ENCODE peak calls at places on chromosomes 7 and 10, in nine cellular contexts. T is aorta, C is breast epithelium, I is HAP-1, V is trophoblast cell, D is HCT116, Y is astrocyte of the cerebellum, G is stomach, O is cardiac fibroblast. E is an unnamed sample.

GRCh38 chr10:86261933-86262665 is 104.5 kb downstream of the GRID1 start:
- DNase-seq in T (no peak), V (no peak), C (peak; percentile 16), D (no peak), Y (no peak), G (peak; percentile 42), O (no peak), I (peak; percentile 38), E (peak; percentile 81)

GRCh38 chr7:48025630-48026029 is 3.3 kb downstream of the SUN3 start:
- DNase-seq in I (no peak), T (no peak), C (no peak), G (no peak), Y (no peak), O (no peak), V (no peak), D (no peak), E (no peak)

GRCh38 chr10:104054430-104054829 is 31.2 kb downstream of the COL17A1 start:
- DNase-seq in G (no peak), T (no peak), V (peak; percentile 48), D (no peak), I (no peak), Y (peak; percentile 37), O (peak; percentile 72), C (no peak), E (peak; percentile 72)

GRCh38 chr7:64882341-64883112 is 20.5 kb upstream of the ZNF273 start:
- DNase-seq in C (peak; percentile 47), Y (no peak), I (no peak), V (no peak), D (no peak), T (peak; percentile 84), O (peak; percentile 48), G (peak; percentile 25), E (peak; percentile 54)

GRCh38 chr7:74097937-74098614 is 14.5 kb downstream of the LIMK1 start:
- DNase-seq in C (peak; percentile 77), Y (peak; percentile 84), T (peak; percentile 69), D (no peak), O (peak; percentile 93), V (no peak), I (no peak), G (peak; percentile 31), E (peak; percentile 94)

GRCh38 chr10:112950714-112951348 is 784 bp downstream of the TCF7L2 start:
- DNase-seq in I (peak; percentile 61), G (no peak), Y (no peak), D (no peak), O (peak; percentile 57), T (peak; percentile 57), C (peak; percentile 31), V (peak; percentile 66), E (peak; percentile 85)

GRCh38 chr10:119734396-119735332 is 8.8 kb downstream of the INPP5F start:
- DNase-seq in C (no peak), T (no peak), V (no peak), Y (peak; percentile 53), I (no peak), D (peak; percentile 41), O (peak; percentile 47), G (no peak), E (no peak)

GRCh38 chr7:30845426-30846135 is 66.1 kb upstream of the AQP1 start:
- DNase-seq in V (no peak), C (no peak), D (no peak), T (peak; percentile 79), G (no peak), O (peak; percentile 30), Y (no peak), I (no peak), E (peak; percentile 84)

GRCh38 chr10:22911889-22912762 is 15.7 kb upstream of the ARMC3 start:
- DNase-seq in G (no peak), O (peak; percentile 13), I (peak; percentile 85), D (no peak), T (no peak), V (no peak), Y (peak; percentile 16), C (no peak), E (no peak)

GRCh38 chr10:80699602-80700039 is 161.9 kb downstream of the SH2D4B start:
- DNase-seq in C (peak; percentile 54), I (peak; percentile 90), D (peak; percentile 51), V (peak; percentile 57), T (peak; percentile 85), Y (peak; percentile 23), O (peak; percentile 71), G (peak; percentile 73), E (peak; percentile 69)

GRCh38 chr10:25813511-25813910 is 120.5 kb upstream of the MYO3A start:
- DNase-seq in O (no peak), D (no peak), T (no peak), C (no peak), V (no peak), G (no peak), Y (no peak), I (no peak), E (no peak)

GRCh38 chr10:25815236-25815635 is 118.8 kb upstream of the MYO3A start:
- DNase-seq in V (no peak), I (no peak), Y (peak; percentile 47), G (no peak), D (no peak), T (no peak), C (no peak), O (peak; percentile 59), E (no peak)

GRCh38 chr10:25820496-25821415 is 113.3 kb upstream of the MYO3A start:
- DNase-seq in G (no peak), T (no peak), I (no peak), V (no peak), C (no peak), D (no peak), Y (no peak), O (peak; percentile 7), E (no peak)

GRCh38 chr10:25815999-25816768 is 117.8 kb upstream of the MYO3A start:
- DNase-seq in Y (peak; percentile 37), D (no peak), G (no peak), V (peak; percentile 25), T (no peak), I (no peak), O (peak; percentile 29), C (no peak), E (no peak)

DNA sequence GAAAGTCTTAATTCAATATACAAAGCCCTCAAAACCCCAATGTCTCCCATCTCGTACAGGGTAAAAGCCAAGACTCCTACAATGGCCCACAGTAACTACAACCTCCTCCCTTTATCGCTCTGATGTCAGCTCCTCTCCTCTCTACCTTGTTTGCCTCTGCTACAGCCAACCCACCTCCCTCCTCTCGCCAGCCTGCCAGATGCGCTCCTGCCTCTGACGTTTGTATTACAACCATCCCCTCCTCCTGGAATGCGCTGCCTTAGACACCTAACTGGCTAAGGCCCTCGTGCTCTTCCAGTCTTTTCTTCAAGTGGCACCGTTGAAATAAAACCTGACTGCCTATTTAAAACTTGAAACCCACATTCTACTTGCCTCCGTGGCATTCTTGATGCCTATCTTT is 115.3 kb upstream of the MYO3A start:
- DNase-seq in O (no peak), G (no peak), C (no peak), D (no peak), V (peak; percentile 26), I (no peak), Y (no peak), T (no peak), E (no peak)
- H3K4me3 ChIP-seq in O (no peak overlapping the region), G (no peak overlapping the region), C (no peak overlapping the region), D (no peak overlapping the region), V (no peak overlapping the region), I (no peak overlapping the region), Y (no peak overlapping the region), T (no peak overlapping the region), E (no peak overlapping the region)

GRCh38 chr7:137146552-137146961 is 197.0 kb downstream of the PTN start:
- DNase-seq in Y (peak; percentile 87), T (no peak), O (peak; percentile 56), C (no peak), I (no peak), G (no peak), V (no peak), D (no peak), E (no peak)

GRCh38 chr7:137151056-137151731 is 192.3 kb downstream of the PTN start:
- DNase-seq in O (peak; percentile 41), C (no peak), Y (no peak), G (no peak), V (no peak), D (no peak), I (no peak), T (no peak), E (no peak)

GRCh38 chr7:137146012-137146455 is 197.5 kb downstream of the PTN start:
- DNase-seq in Y (peak; percentile 83), I (no peak), O (peak; percentile 69), T (no peak), G (no peak), V (no peak), C (no peak), D (no peak), E (no peak)

GRCh38 chr7:137142376-137142775 is 201.2 kb downstream of the PTN start:
- DNase-seq in T (no peak), V (no peak), O (peak; percentile 40), D (no peak), I (no peak), G (no peak), Y (no peak), C (no peak), E (no peak)

GRCh38 chr7:137146996-137147720 is 196.4 kb downstream of the PTN start:
- DNase-seq in D (no peak), V (no peak), G (no peak), O (no peak), I (no peak), C (no peak), T (no peak), Y (no peak), E (no peak)
- H3K4me3 ChIP-seq in D (no peak overlapping the region), V (no peak overlapping the region), G (no peak overlapping the region), O (no peak overlapping the region), I (no peak overlapping the region), C (no peak overlapping the region), T (no peak overlapping the region), Y (no peak overlapping the region), E (no peak overlapping the region)

GRCh38 chr10:111209666-111210065 is 132.8 kb downstream of the ADRA2A start:
- DNase-seq in T (no peak), I (no peak), G (no peak), O (no peak), V (no peak), C (no peak), Y (no peak), D (no peak), E (no peak)

GRCh38 chr10:111207525-111207924 is 130.7 kb downstream of the ADRA2A start:
- DNase-seq in C (no peak), G (peak; percentile 50), Y (no peak), T (no peak), I (peak; percentile 12), D (no peak), O (no peak), V (no peak), E (no peak)

GRCh38 chr10:111208951-111209350 is 132.1 kb downstream of the ADRA2A start:
- DNase-seq in T (no peak), Y (no peak), D (no peak), C (no peak), V (no peak), I (no peak), G (no peak), O (no peak), E (no peak)

GRCh38 chr10:111211756-111212155 is 134.9 kb downstream of the ADRA2A start:
- DNase-seq in C (no peak), Y (no peak), V (peak; percentile 33), D (no peak), T (no peak), I (no peak), G (no peak), O (peak; percentile 17), E (no peak)

GRCh38 chr10:111211241-111211640 is 134.4 kb downstream of the ADRA2A start:
- DNase-seq in Y (no peak), G (no peak), I (no peak), T (no peak), V (peak; percentile 2), D (no peak), O (no peak), C (no peak), E (no peak)
- H3K4me3 ChIP-seq in Y (no peak overlapping the region), G (no peak overlapping the region), I (no peak overlapping the region), T (no peak overlapping the region), V (no peak overlapping the region), D (no peak overlapping the region), O (no peak overlapping the region), C (no peak overlapping the region), E (no peak overlapping the region)

GRCh38 chr7:132049462-132050304 is 493.3 kb upstream of the PODXL start:
- DNase-seq in I (peak; percentile 66), C (no peak), Y (no peak), V (peak; percentile 10), D (peak; percentile 16), O (peak; percentile 44), T (no peak), G (peak; percentile 50), E (no peak)
- H3K4me3 ChIP-seq in I (no peak overlapping the region), C (no peak overlapping the region), Y (no peak overlapping the region), V (no peak overlapping the region), D (no peak overlapping the region), O (no peak overlapping the region), T (no peak overlapping the region), G (no peak overlapping the region), E (no peak overlapping the region)

E was measured in lower leg skin.